ENCODE peak calls at places on chromosomes 11 and 22, in five cellular contexts. One of them, this sample, is unnamed.

GRCh38 chr11:114233755-114234154 is 62.4 kb upstream of the NNMT start:
- DNase-seq in K562: no peak
- DNase-seq in stomach: no peak
- DNase-seq in suprapubic skin: no peak
- DNase-seq in GM12878: no peak
- DNase-seq in this sample: no peak

GRCh38 chr22:39527481-39527961 is 5.0 kb downstream of the RPS19BP1 start:
- DNase-seq in suprapubic skin: no peak
- DNase-seq in K562: no peak
- DNase-seq in GM12878: no peak
- DNase-seq in stomach: peak
- DNase-seq in this sample: no peak

GRCh38 chr22:27719535-27720227 is 81.9 kb downstream of the MN1 start:
- DNase-seq in GM12878: no peak
- DNase-seq in suprapubic skin: no peak
- DNase-seq in K562: peak
- DNase-seq in stomach: no peak
- DNase-seq in this sample: no peak

GRCh38 chr11:71452354-71453020 is 516 bp upstream of the NADSYN1 start:
- DNase-seq in stomach: peak
- DNase-seq in GM12878: no peak
- DNase-seq in suprapubic skin: peak
- DNase-seq in K562: no peak
- DNase-seq in this sample: peak

GRCh38 chr22:45599836-45600577 is 71.6 kb upstream of the ATXN10 start:
- DNase-seq in K562: no peak
- DNase-seq in suprapubic skin: no peak
- DNase-seq in GM12878: no peak
- DNase-seq in stomach: no peak
- DNase-seq in this sample: no peak

GRCh38 chr11:83827940-83828554 is 541.9 kb upstream of the CCDC90B start:
- DNase-seq in suprapubic skin: no peak
- DNase-seq in GM12878: no peak
- DNase-seq in K562: peak
- DNase-seq in stomach: no peak
- DNase-seq in this sample: no peak

GRCh38 chr11:125168875-125169537 is 4.5 kb downstream of the PKNOX2 start:
- DNase-seq in K562: no peak
- DNase-seq in GM12878: no peak
- DNase-seq in stomach: no peak
- DNase-seq in suprapubic skin: no peak
- DNase-seq in this sample: no peak

GRCh38 chr11:17686185-17686980 is 33.0 kb upstream of the MYOD1 start:
- DNase-seq in K562: no peak
- DNase-seq in GM12878: no peak
- DNase-seq in suprapubic skin: no peak
- DNase-seq in stomach: no peak
- DNase-seq in this sample: no peak

GRCh38 chr11:7575841-7576451 is 62.1 kb downstream of the PPFIBP2 start:
- DNase-seq in stomach: peak
- DNase-seq in GM12878: no peak
- DNase-seq in suprapubic skin: no peak
- DNase-seq in K562: no peak
- DNase-seq in this sample: no peak

GRCh38 chr11:3108183-3108721 is 51.0 kb upstream of the CARS1 start:
- DNase-seq in stomach: no peak
- DNase-seq in suprapubic skin: peak
- DNase-seq in K562: no peak
- DNase-seq in GM12878: no peak
- DNase-seq in this sample: peak

GRCh38 chr11:33259869-33260268 is 2.7 kb downstream of the HIPK3 start:
- DNase-seq in suprapubic skin: no peak
- DNase-seq in K562: no peak
- DNase-seq in stomach: no peak
- DNase-seq in GM12878: no peak
- DNase-seq in this sample: no peak

GRCh38 chr22:50008151-50009040 is 4.2 kb downstream of the IL17REL start:
- DNase-seq in GM12878: no peak
- DNase-seq in stomach: no peak
- DNase-seq in suprapubic skin: peak
- DNase-seq in K562: no peak
- DNase-seq in this sample: no peak

GRCh38 chr11:110148775-110149744 is 55.9 kb downstream of the ZC3H12C start:
- DNase-seq in K562: peak
- DNase-seq in stomach: no peak
- DNase-seq in suprapubic skin: no peak
- DNase-seq in GM12878: no peak
- DNase-seq in this sample: no peak

GRCh38 chr11:66745356-66746235 is 16.6 kb upstream of the SPTBN2 start:
- DNase-seq in stomach: peak
- DNase-seq in GM12878: no peak
- DNase-seq in suprapubic skin: no peak
- DNase-seq in K562: peak
- DNase-seq in this sample: peak

GRCh38 chr22:29426476-29426875 is 11.9 kb upstream of the RFPL1 start:
- DNase-seq in suprapubic skin: no peak
- DNase-seq in GM12878: no peak
- DNase-seq in stomach: no peak
- DNase-seq in K562: no peak
- DNase-seq in this sample: no peak

GRCh38 chr11:79441159-79441875 is 487 bp upstream of the TENM4 start:
- DNase-seq in stomach: no peak
- DNase-seq in K562: no peak
- DNase-seq in suprapubic skin: no peak
- DNase-seq in GM12878: no peak
- DNase-seq in this sample: no peak

GRCh38 chr11:64419818-64420485 is 61.0 kb downstream of the RPS6KA4 start:
- DNase-seq in GM12878: no peak
- DNase-seq in K562: no peak
- DNase-seq in suprapubic skin: no peak
- DNase-seq in stomach: no peak
- DNase-seq in this sample: no peak

GRCh38 chr22:17943533-17944204 is 80.7 kb downstream of the MICAL3 start:
- DNase-seq in K562: no peak
- DNase-seq in suprapubic skin: peak
- DNase-seq in GM12878: no peak
- DNase-seq in stomach: no peak
- DNase-seq in this sample: no peak

GRCh38 chr11:17257200-17257599 is 19.3 kb upstream of the NUCB2 start:
- DNase-seq in K562: peak
- DNase-seq in GM12878: no peak
- DNase-seq in stomach: no peak
- DNase-seq in suprapubic skin: no peak
- DNase-seq in this sample: no peak

GRCh38 chr22:23781533-23781932 is 5.2 kb upstream of the SMARCB1 start:
- DNase-seq in GM12878: no peak
- DNase-seq in K562: peak
- DNase-seq in suprapubic skin: no peak
- DNase-seq in stomach: no peak
- DNase-seq in this sample: no peak

GRCh38 chr11:93198221-93198650 is 445 bp upstream of the SLC36A4 start:
- DNase-seq in suprapubic skin: no peak
- DNase-seq in K562: no peak
- DNase-seq in GM12878: peak
- DNase-seq in stomach: no peak
- DNase-seq in this sample: no peak

GRCh38 chr11:88552377-88553029 is 215.0 kb upstream of the CTSC start:
- DNase-seq in K562: peak
- DNase-seq in GM12878: peak
- DNase-seq in stomach: peak
- DNase-seq in suprapubic skin: no peak
- DNase-seq in this sample: no peak

GRCh38 chr11:96278039-96278897 is 64.7 kb downstream of the MAML2 start:
- DNase-seq in suprapubic skin: no peak
- DNase-seq in K562: no peak
- DNase-seq in stomach: no peak
- DNase-seq in GM12878: no peak
- DNase-seq in this sample: no peak

GRCh38 chr11:20013346-20014066 is 146.8 kb downstream of the DBX1 start:
- DNase-seq in suprapubic skin: no peak
- DNase-seq in GM12878: no peak
- DNase-seq in K562: no peak
- DNase-seq in stomach: no peak
- DNase-seq in this sample: no peak

GRCh38 chr11:35398881-35399280 is 20.5 kb downstream of the SLC1A2 start:
- DNase-seq in suprapubic skin: no peak
- DNase-seq in K562: no peak
- DNase-seq in stomach: no peak
- DNase-seq in GM12878: no peak
- DNase-seq in this sample: no peak

GRCh38 chr11:35407041-35407440 is 12.3 kb downstream of the SLC1A2 start:
- DNase-seq in stomach: no peak
- DNase-seq in K562: no peak
- DNase-seq in GM12878: no peak
- DNase-seq in suprapubic skin: no peak
- DNase-seq in this sample: no peak

GRCh38 chr11:35402751-35403454 is 16.5 kb downstream of the SLC1A2 start:
- DNase-seq in GM12878: no peak
- DNase-seq in K562: no peak
- DNase-seq in suprapubic skin: no peak
- DNase-seq in stomach: no peak
- DNase-seq in this sample: no peak

GRCh38 chr11:35403765-35404396 is 15.5 kb downstream of the SLC1A2 start:
- DNase-seq in K562: no peak
- DNase-seq in GM12878: no peak
- DNase-seq in stomach: no peak
- DNase-seq in suprapubic skin: no peak
- DNase-seq in this sample: no peak

GRCh38 chr11:35404397-35404775 is 15.0 kb downstream of the SLC1A2 start:
- DNase-seq in K562: peak
- DNase-seq in suprapubic skin: no peak
- DNase-seq in GM12878: no peak
- DNase-seq in stomach: peak
- DNase-seq in this sample: no peak
- TF ChIP-seq CTCF in K562: peak
- TF ChIP-seq CTCF in suprapubic skin: peak
- TF ChIP-seq CTCF in GM12878: peak
- TF ChIP-seq CTCF in stomach: no peak
- TF ChIP-seq CTCF in this sample: no peak

GRCh38 chr11:1834132-1834610 is 619 bp upstream of the SYT8 start:
- DNase-seq in stomach: peak
- DNase-seq in GM12878: no peak
- DNase-seq in K562: no peak
- DNase-seq in suprapubic skin: no peak
- DNase-seq in this sample: no peak
- H3K27ac ChIP-seq in stomach: peak
- H3K27ac ChIP-seq in GM12878: no peak
- H3K27ac ChIP-seq in K562: no peak
- H3K27ac ChIP-seq in suprapubic skin: peak
- H3K27ac ChIP-seq in this sample: no peak

GRCh38 chr22:38177044-38177443 is 4.6 kb downstream of the PLA2G6 start:
- DNase-seq in GM12878: no peak
- DNase-seq in stomach: no peak
- DNase-seq in suprapubic skin: no peak
- DNase-seq in K562: no peak
- DNase-seq in this sample: no peak

GRCh38 chr22:38180841-38181452 is 683 bp downstream of the PLA2G6 start:
- DNase-seq in K562: peak
- DNase-seq in suprapubic skin: no peak
- DNase-seq in stomach: peak
- DNase-seq in GM12878: no peak
- DNase-seq in this sample: no peak

GRCh38 chr22:38177926-38178604 is 3.6 kb downstream of the PLA2G6 start:
- DNase-seq in stomach: peak
- DNase-seq in K562: peak
- DNase-seq in suprapubic skin: no peak
- DNase-seq in GM12878: no peak
- DNase-seq in this sample: peak

GRCh38 chr22:38184788-38185187 is 3.2 kb upstream of the PLA2G6 start:
- DNase-seq in GM12878: no peak
- DNase-seq in stomach: no peak
- DNase-seq in suprapubic skin: no peak
- DNase-seq in K562: no peak
- DNase-seq in this sample: no peak

DNA sequence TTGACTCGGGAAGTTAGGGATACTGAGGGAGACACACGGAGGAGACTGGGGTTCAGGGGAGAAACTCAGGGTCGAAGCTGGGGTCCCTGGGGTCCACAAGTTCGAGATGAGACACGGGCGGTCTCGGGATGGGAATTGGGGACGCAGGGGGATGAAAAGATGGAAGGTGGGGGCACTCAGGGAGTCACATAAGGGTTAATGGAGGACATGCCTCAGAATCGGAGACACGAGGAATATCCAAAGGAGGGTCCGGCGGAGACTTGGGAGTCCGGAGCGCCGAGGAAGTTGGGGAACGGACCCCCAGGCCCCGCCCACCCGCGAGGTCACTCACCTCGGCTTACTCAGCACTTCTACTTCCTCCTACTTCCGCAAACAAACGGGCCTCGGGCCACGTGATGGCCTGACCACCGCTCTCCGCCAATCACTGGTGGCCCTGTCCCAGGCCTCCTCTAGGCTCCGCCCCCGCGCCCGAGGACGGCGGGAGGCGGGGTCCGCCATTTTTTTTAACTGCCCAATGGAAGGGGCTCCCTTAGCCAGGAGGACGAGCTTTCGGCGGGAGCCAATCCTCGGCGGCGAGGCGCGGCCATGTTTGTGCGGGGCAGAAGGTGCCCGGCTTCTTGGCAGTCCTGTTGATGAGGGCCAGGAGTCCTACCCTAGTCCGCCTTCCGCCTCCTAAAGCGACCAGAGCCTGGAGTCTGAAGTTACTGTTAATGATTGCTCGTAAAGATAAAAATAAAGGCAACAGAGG is at the start of gene PLA2G6:
- DNase-seq in GM12878: peak
- DNase-seq in suprapubic skin: peak
- DNase-seq in stomach: peak
- DNase-seq in K562: peak
- DNase-seq in this sample: peak
- TF ChIP-seq POLR2A in GM12878: peak
- TF ChIP-seq POLR2A in suprapubic skin: no peak
- TF ChIP-seq POLR2A in stomach: no peak
- TF ChIP-seq POLR2A in K562: peak
- TF ChIP-seq POLR2A in this sample: peak

DNA sequence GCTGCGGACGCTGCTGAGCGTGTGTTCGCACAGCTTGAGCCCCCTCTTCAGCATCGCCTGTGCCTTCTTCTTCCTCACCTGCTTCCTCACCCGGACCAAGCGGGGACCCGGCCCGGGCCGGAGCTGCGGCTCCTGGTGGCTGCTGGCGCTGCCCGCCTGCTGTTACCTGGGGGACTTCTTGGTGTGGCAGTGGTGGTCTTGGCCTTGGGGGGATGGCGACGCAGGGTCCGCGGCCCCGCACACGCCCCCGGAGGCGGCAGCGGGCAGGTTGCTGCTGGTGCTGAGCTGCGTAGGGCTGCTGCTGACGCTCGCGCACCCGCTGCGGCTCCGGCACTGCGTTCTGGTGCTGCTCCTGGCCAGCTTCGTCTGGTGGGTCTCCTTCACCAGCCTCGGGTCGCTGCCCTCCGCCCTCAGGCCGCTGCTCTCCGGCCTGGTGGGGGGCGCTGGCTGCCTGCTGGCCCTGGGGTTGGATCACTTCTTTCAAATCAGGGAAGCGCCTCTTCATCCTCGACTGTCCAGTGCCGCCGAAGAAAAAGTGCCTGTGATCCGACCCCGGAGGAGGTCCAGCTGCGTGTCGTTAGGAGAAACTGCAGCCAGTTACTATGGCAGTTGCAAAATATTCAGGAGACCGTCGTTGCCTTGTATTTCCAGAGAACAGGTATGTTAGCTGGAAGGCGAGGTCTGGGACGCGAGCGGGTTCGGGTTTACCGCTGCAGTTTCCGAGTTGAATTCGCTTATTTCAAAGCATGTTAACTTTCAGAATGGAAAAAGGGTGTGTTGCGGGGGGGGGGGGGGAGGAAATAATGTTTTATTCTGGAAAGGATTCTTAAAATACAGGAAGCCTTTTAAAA is 1.0 kb downstream of the PDE3B start:
- DNase-seq in GM12878: no peak
- DNase-seq in K562: peak
- DNase-seq in suprapubic skin: no peak
- DNase-seq in stomach: peak
- DNase-seq in this sample: no peak
- TF ChIP-seq CTCF in GM12878: no peak
- TF ChIP-seq CTCF in K562: peak
- TF ChIP-seq CTCF in suprapubic skin: no peak
- TF ChIP-seq CTCF in stomach: no peak
- TF ChIP-seq CTCF in this sample: no peak